ENCODE peak calls at places on chromosome 14, in ten cellular contexts. O is cardiac muscle cell, Z is uterus, T is body of pancreas, J is HuH-7.5, D is tibial artery, H is fibroblast of the conjunctiva, W is fibroblast of villous mesenchyme, I is EL, K is T-cell. Y is an unnamed sample.

GRCh38 chr14:71905031-71905430 is 27.2 kb upstream of the RGS6 start:
- DNase-seq in O (no peak), J (no peak), D (no peak), H (no peak), K (no peak), I (no peak), W (no peak), T (no peak), Z (no peak), Y (no peak)

GRCh38 chr14:55349565-55349964 is 62.1 kb downstream of the ATG14 start:
- DNase-seq in Z (no peak), H (no peak), W (no peak), J (no peak), O (no peak), K (no peak), I (no peak), D (no peak), T (no peak), Y (no peak)

GRCh38 chr14:49218436-49219092 is 367.6 kb downstream of the RPS29 start:
- DNase-seq in I (no peak), K (no peak), D (no peak), Z (peak; percentile 15), O (peak; percentile 72), H (no peak), J (no peak), T (no peak), W (no peak), Y (no peak)

GRCh38 chr14:73591690-73592448 is at the start of gene ACOT4:
- DNase-seq in K (peak; percentile 63), W (peak; percentile 21), I (peak; percentile 36), H (no peak), Z (no peak), O (peak; percentile 55), T (peak; percentile 64), J (peak; percentile 62), D (no peak), Y (peak; percentile 42)

GRCh38 chr14:89386214-89386886 is 30.7 kb downstream of the FOXN3 start:
- DNase-seq in D (no peak), O (no peak), T (peak; percentile 52), I (no peak), H (no peak), W (no peak), J (no peak), K (no peak), Z (no peak), Y (no peak)

GRCh38 chr14:70152704-70153103 is 36.0 kb downstream of the SLC8A3 start:
- DNase-seq in K (no peak), W (no peak), D (no peak), O (no peak), T (no peak), I (no peak), J (no peak), Z (no peak), H (no peak), Y (no peak)

GRCh38 chr14:98198385-98198784 is 1073.6 kb downstream of the BCL11B start:
- DNase-seq in J (no peak), W (no peak), O (no peak), Z (no peak), K (peak; percentile 30), I (no peak), D (no peak), T (peak; percentile 19), H (no peak), Y (peak; percentile 68)

GRCh38 chr14:68790656-68791077 is 2.2 kb downstream of the ZFP36L1 start:
- DNase-seq in K (peak; percentile 59), W (no peak), D (no peak), Z (no peak), I (no peak), H (no peak), O (peak; percentile 43), J (no peak), T (no peak), Y (no peak)

GRCh38 chr14:91055016-91055415 is 5.4 kb downstream of the RPS6KA5 start:
- DNase-seq in I (no peak), O (no peak), D (no peak), H (no peak), J (no peak), Z (no peak), T (no peak), W (no peak), K (no peak), Y (no peak)

GRCh38 chr14:70642313-70643235 is 858 bp downstream of the TTC9 start:
- DNase-seq in K (peak; percentile 27), Z (no peak), I (no peak), T (peak; percentile 11), D (no peak), W (no peak), O (peak; percentile 1), J (peak; percentile 32), H (no peak), Y (no peak)

GRCh38 chr14:104164512-104164911 is 26.1 kb downstream of the KIF26A start:
- DNase-seq in W (no peak), D (no peak), I (no peak), O (no peak), K (no peak), H (no peak), J (no peak), Z (no peak), T (no peak), Y (no peak)

GRCh38 chr14:47269788-47270492 is 405.5 kb downstream of the MDGA2 start:
- DNase-seq in J (no peak), O (peak; percentile 20), K (no peak), W (peak; percentile 1), D (no peak), I (no peak), H (peak; percentile 70), T (no peak), Z (no peak), Y (no peak)

GRCh38 chr14:91111443-91111842 is 2.4 kb upstream of the DGLUCY start:
- DNase-seq in D (no peak), T (no peak), J (no peak), H (no peak), Z (no peak), I (no peak), O (no peak), K (no peak), W (no peak), Y (no peak)

GRCh38 chr14:72947366-72948160 is 21.3 kb downstream of the DCAF4 start:
- DNase-seq in D (no peak), W (no peak), K (no peak), Z (no peak), T (no peak), O (no peak), H (no peak), I (no peak), J (no peak), Y (no peak)

GRCh38 chr14:95096476-95096875 is 60.9 kb downstream of the DICER1 start:
- DNase-seq in Z (no peak), T (no peak), I (no peak), H (no peak), K (no peak), J (no peak), D (no peak), W (no peak), O (no peak), Y (no peak)

GRCh38 chr14:106174206-106174605 is 647.8 kb downstream of the TMEM121 start:
- DNase-seq in D (no peak), H (no peak), O (no peak), J (no peak), Z (no peak), W (no peak), K (peak; percentile 62), T (no peak), I (no peak), Y (no peak)

GRCh38 chr14:93309430-93309966 is 23.3 kb downstream of the BTBD7 start:
- DNase-seq in J (no peak), O (no peak), T (no peak), I (no peak), Z (no peak), K (no peak), D (no peak), H (no peak), W (no peak), Y (no peak)

GRCh38 chr14:102578821-102579220 is 13.6 kb upstream of the RCOR1 start:
- DNase-seq in W (no peak), I (no peak), O (no peak), K (no peak), Z (no peak), J (no peak), T (no peak), H (no peak), D (no peak), Y (no peak)

GRCh38 chr14:55430024-55430690 is 10.3 kb downstream of the TBPL2 start:
- DNase-seq in W (peak; percentile 85), T (peak; percentile 59), K (peak; percentile 13), J (peak; percentile 48), H (peak; percentile 79), D (no peak), Z (no peak), O (peak; percentile 79), I (peak; percentile 70), Y (peak; percentile 81)

GRCh38 chr14:104892517-104893434 is 27.7 kb downstream of the CEP170B start:
- DNase-seq in K (no peak), O (no peak), H (no peak), I (no peak), T (no peak), W (no peak), D (no peak), Z (peak; percentile 15), J (no peak), Y (no peak)

GRCh38 chr14:36659010-36659821 is 2.4 kb upstream of the PAX9 start:
- DNase-seq in W (no peak), K (no peak), D (no peak), J (no peak), Z (no peak), O (no peak), T (no peak), I (no peak), H (no peak), Y (no peak)

GRCh38 chr14:90850487-90850886 is 34.3 kb upstream of the TTC7B start:
- DNase-seq in Z (no peak), D (no peak), J (no peak), I (peak; percentile 85), W (peak; percentile 46), H (no peak), O (peak; percentile 60), K (no peak), T (peak; percentile 35), Y (no peak)

GRCh38 chr14:39469094-39469710 is 37.0 kb upstream of the FBXO33 start:
- DNase-seq in D (no peak), I (peak; percentile 5), H (no peak), O (peak; percentile 30), W (peak; percentile 12), K (peak; percentile 8), T (peak; percentile 10), J (no peak), Z (no peak), Y (peak; percentile 32)

GRCh38 chr14:38762436-38762835 is 340.6 kb downstream of the SEC23A start:
- DNase-seq in T (no peak), K (no peak), W (no peak), I (peak; percentile 36), Z (no peak), H (no peak), J (no peak), O (no peak), D (no peak), Y (no peak)

GRCh38 chr14:68283378-68284123 is 464.0 kb downstream of the RAD51B start:
- DNase-seq in D (peak; percentile 32), T (peak; percentile 15), I (no peak), Z (no peak), J (no peak), O (peak; percentile 34), W (no peak), H (no peak), K (peak; percentile 50), Y (no peak)

GRCh38 chr14:83816755-83817154 is 1713.2 kb upstream of the FLRT2 start:
- DNase-seq in J (no peak), K (no peak), O (peak; percentile 46), W (peak; percentile 91), D (no peak), T (no peak), I (peak; percentile 52), H (no peak), Z (no peak), Y (no peak)

GRCh38 chr14:56300495-56300894 is 182.3 kb downstream of the PELI2 start:
- DNase-seq in W (peak; percentile 10), K (no peak), D (no peak), T (no peak), I (peak; percentile 45), O (peak; percentile 75), J (no peak), Z (no peak), H (no peak), Y (no peak)

GRCh38 chr14:57692671-57693070 is 173.2 kb downstream of the SLC35F4 start:
- DNase-seq in K (no peak), J (no peak), I (peak; percentile 39), W (peak; percentile 55), H (peak; percentile 51), T (no peak), O (peak; percentile 83), Z (no peak), D (no peak), Y (peak; percentile 20)